ENCODE peak calls at places on chromosomes 6 and 20, in eight cellular contexts. D is tibial artery, C is GM23338, Z is Peyer's patch, R is stomach, F is cardiac muscle cell, T is body of pancreas, V is heart right ventricle. M is an unnamed sample. For H3K4me1, the result is how much of the 10 kb centered on the place peaks cover.

GRCh38 chr20:20603339-20603990 is 109.0 kb downstream of the RALGAPA2 start:
- DNase-seq in V (no peak), D (no peak), R (no peak), C (no peak), T (no peak), Z (no peak), F (peak), M (peak)

GRCh38 chr6:26025047-26025893 is 62.0 kb upstream of the HFE start:
- DNase-seq in D (peak), T (no peak), V (no peak), C (no peak), Z (no peak), F (peak), R (no peak), M (peak)

GRCh38 chr6:82553863-82554531 is 190.4 kb downstream of the TPBG start:
- DNase-seq in V (no peak), T (no peak), C (no peak), Z (no peak), R (no peak), D (no peak), F (no peak), M (peak)

GRCh38 chr20:48544402-48545333 is 283.1 kb downstream of the PREX1 start:
- DNase-seq in Z (no peak), F (no peak), C (no peak), R (no peak), D (no peak), T (no peak), V (no peak), M (peak)

GRCh38 chr20:24332956-24333355 is 136.5 kb upstream of the SYNDIG1 start:
- DNase-seq in D (no peak), Z (no peak), T (no peak), R (no peak), V (no peak), C (no peak), F (no peak), M (no peak)

GRCh38 chr20:3195607-3196230 is 8.8 kb downstream of the DDRGK1 start:
- DNase-seq in R (no peak), F (no peak), Z (no peak), V (no peak), D (no peak), T (no peak), C (no peak), M (no peak)

GRCh38 chr6:38495922-38496635 is 143.7 kb downstream of the BTBD9 start:
- DNase-seq in Z (no peak), F (no peak), V (no peak), T (no peak), R (no peak), C (no peak), D (no peak), M (no peak)

GRCh38 chr6:88920088-88920487 is 43.3 kb downstream of the RNGTT start:
- DNase-seq in Z (no peak), V (no peak), F (no peak), R (no peak), C (no peak), T (no peak), D (no peak), M (no peak)

GRCh38 chr20:11067359-11067758 is 393.6 kb upstream of the JAG1 start:
- DNase-seq in R (no peak), F (peak), Z (no peak), D (no peak), C (no peak), V (no peak), T (no peak), M (no peak)

GRCh38 chr6:167569041-167569805 is 244.3 kb downstream of the TTLL2 start:
- DNase-seq in R (no peak), D (no peak), Z (no peak), C (no peak), T (no peak), V (no peak), F (no peak), M (no peak)

GRCh38 chr6:161744211-161745067 is 470.6 kb upstream of the AGPAT4 start:
- DNase-seq in V (no peak), D (no peak), Z (no peak), R (no peak), C (no peak), F (no peak), T (no peak), M (no peak)

GRCh38 chr20:20864346-20865096 is 152.1 kb upstream of the RALGAPA2 start:
- DNase-seq in Z (no peak), T (no peak), F (peak), V (no peak), R (no peak), C (peak), D (no peak), M (peak)

GRCh38 chr6:32244946-32245398 is 21.1 kb upstream of the NOTCH4 start:
- DNase-seq in R (peak), C (peak), F (peak), Z (peak), D (peak), T (peak), V (peak), M (peak)

GRCh38 chr6:169247991-169248390 is 5.7 kb downstream of the THBS2 start:
- DNase-seq in R (no peak), V (no peak), F (no peak), D (no peak), T (no peak), Z (no peak), C (no peak), M (no peak)

GRCh38 chr6:20631525-20631924 is 97.3 kb downstream of the CDKAL1 start:
- DNase-seq in Z (no peak), C (no peak), R (no peak), T (no peak), V (no peak), D (no peak), F (no peak), M (peak)

GRCh38 chr6:49087372-49087771 is 375.7 kb downstream of the MMUT start:
- DNase-seq in T (no peak), V (no peak), F (no peak), C (no peak), R (no peak), D (no peak), Z (no peak), M (peak)

GRCh38 chr6:45933855-45934254 is 81.8 kb downstream of the CLIC5 start:
- DNase-seq in T (no peak), V (no peak), D (no peak), R (no peak), C (no peak), Z (no peak), F (no peak), M (no peak)

GRCh38 chr6:137185290-137185689 is 11.8 kb upstream of the IL22RA2 start:
- DNase-seq in D (no peak), R (no peak), Z (no peak), V (no peak), F (no peak), C (no peak), T (no peak), M (no peak)

GRCh38 chr6:154513601-154514320 is 3.3 kb upstream of the CNKSR3 start:
- DNase-seq in D (no peak), Z (no peak), V (no peak), C (no peak), R (no peak), T (no peak), F (no peak), M (no peak)

GRCh38 chr6:66993272-66993671 is 1286.2 kb upstream of the EYS start:
- DNase-seq in F (no peak), D (no peak), R (no peak), C (no peak), T (no peak), V (no peak), Z (no peak), M (no peak)

GRCh38 chr6:20153194-20153593 is 59.1 kb downstream of the MBOAT1 start:
- DNase-seq in F (no peak), T (no peak), V (no peak), C (peak), D (no peak), R (no peak), Z (no peak), M (no peak)

GRCh38 chr6:82741996-82742385 is 323.6 kb downstream of the UBE3D start:
- DNase-seq in R (no peak), V (no peak), D (no peak), T (no peak), F (no peak), Z (no peak), C (peak), M (peak)

GRCh38 chr6:127291495-127291894 is 24.8 kb downstream of the RNF146 start:
- DNase-seq in C (no peak), D (no peak), R (no peak), F (no peak), T (no peak), V (no peak), Z (no peak), M (no peak)

GRCh38 chr6:159043986-159044385 is 805 bp downstream of the TAGAP start:
- DNase-seq in V (no peak), Z (no peak), F (no peak), C (no peak), T (no peak), R (no peak), D (no peak), M (no peak)

GRCh38 chr6:38484656-38485055 is 155.1 kb downstream of the BTBD9 start:
- DNase-seq in T (no peak), D (no peak), C (no peak), F (no peak), V (no peak), Z (no peak), R (no peak), M (no peak)

GRCh38 chr20:38862226-38862625 is 56.7 kb downstream of the PPP1R16B start:
- DNase-seq in C (no peak), V (no peak), F (no peak), Z (no peak), D (no peak), T (no peak), R (no peak), M (no peak)

GRCh38 chr20:11193241-11193640 is 519.4 kb upstream of the JAG1 start:
- DNase-seq in F (no peak), C (no peak), Z (no peak), V (no peak), R (no peak), D (no peak), T (no peak), M (no peak)

GRCh38 chr20:19251958-19252669 is 39.7 kb downstream of the SLC24A3 start:
- DNase-seq in D (no peak), R (no peak), C (no peak), Z (no peak), T (no peak), V (no peak), F (no peak), M (no peak)
- H3K4me1 ChIP-seq in D (under half), R (under half), C (under half), Z (under half), T (under half), V (under half), F (under half), M (under half)

DNA sequence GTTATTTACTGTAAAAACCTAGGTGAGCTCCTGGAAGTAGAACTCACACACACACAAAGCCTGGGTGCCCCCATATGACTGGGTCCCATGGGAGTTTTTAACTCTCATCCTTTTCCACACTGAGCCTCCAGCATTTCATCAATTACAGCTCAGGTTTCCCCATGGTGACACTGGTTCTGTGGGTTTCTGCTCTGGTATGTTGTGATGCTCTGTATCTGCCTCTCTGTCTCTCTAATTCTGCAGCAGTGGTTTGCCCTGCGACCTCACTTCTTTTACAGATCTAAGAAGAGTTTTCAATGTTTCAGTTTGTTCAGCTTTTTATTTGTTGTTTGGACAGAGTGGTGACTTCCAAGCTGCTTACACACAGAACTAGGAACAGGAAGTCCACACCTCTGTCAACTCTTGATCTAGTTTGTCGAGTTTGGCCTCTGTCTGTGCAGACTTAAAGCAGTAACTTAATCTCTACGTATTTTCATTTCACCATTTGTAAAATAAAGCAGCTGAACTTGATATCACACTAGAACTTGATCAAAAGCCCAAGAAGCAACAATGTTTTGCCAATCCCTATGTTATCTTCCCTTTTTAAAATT is 554.3 kb downstream of the EPHA7 start:
- DNase-seq in F (no peak), R (no peak), Z (no peak), D (no peak), T (no peak), V (no peak), C (no peak), M (no peak)
- H3K4me1 ChIP-seq in F (under half), R (under half), Z (under half), D (under half), T (under half), V (under half), C (under half), M (under half)

DNA sequence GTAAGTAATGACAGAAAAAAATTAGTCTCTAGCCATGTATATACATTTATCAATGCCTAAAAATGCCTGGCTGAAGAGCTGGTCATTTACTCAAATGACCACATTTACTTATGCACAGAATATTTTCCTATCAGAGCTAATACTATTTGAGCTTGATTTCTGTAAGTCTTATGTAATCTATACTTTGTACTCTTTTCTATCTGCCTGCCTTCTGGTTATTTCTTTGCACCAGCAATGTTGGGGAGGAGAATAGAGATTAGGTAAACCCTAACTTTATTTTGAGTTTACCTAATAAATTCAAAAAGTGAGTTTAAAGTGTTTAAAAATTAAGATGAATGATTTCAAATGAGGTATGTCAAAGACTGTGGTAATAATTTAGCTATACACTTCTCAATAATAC is 3.7 kb downstream of the CALHM5 start:
- DNase-seq in V (no peak), C (no peak), Z (no peak), R (no peak), D (no peak), F (no peak), T (no peak), M (no peak)
- H3K4me1 ChIP-seq in V (under half), C (under half), Z (under half), R (under half), D (under half), F (under half), T (under half), M (under half)

GRCh38 chr6:1267790-1268762 is 43.8 kb upstream of the FOXQ1 start:
- DNase-seq in Z (no peak), D (no peak), F (no peak), C (peak), V (no peak), T (no peak), R (no peak), M (no peak)
- H3K4me1 ChIP-seq in Z (under half), D (under half), F (under half), C (under half), V (under half), T (under half), R (under half), M (under half)

DNA sequence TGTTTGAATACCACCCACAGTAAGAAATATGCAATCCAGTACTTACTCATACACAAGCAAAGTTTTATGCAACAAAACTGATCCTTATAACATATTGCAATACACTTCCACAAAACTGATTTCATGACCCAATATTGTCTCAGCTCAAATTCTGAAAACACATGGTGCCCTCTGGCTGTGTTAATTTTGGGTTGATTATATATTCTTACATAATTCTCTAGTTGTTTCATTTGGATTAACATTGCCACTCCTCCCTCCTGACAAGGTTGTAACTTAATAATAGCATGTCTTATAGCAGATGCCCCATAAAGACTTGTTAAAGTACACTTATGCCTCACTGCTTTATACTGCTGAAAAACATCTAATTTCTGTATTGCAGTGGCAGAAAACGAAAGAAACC is 73.0 kb upstream of the TULP1 start:
- DNase-seq in Z (no peak), V (no peak), C (no peak), R (no peak), F (no peak), T (no peak), D (no peak), M (no peak)
- H3K4me1 ChIP-seq in Z (under half), V (under half), C (under half), R (half or more), F (under half), T (under half), D (under half), M (under half)

DNA sequence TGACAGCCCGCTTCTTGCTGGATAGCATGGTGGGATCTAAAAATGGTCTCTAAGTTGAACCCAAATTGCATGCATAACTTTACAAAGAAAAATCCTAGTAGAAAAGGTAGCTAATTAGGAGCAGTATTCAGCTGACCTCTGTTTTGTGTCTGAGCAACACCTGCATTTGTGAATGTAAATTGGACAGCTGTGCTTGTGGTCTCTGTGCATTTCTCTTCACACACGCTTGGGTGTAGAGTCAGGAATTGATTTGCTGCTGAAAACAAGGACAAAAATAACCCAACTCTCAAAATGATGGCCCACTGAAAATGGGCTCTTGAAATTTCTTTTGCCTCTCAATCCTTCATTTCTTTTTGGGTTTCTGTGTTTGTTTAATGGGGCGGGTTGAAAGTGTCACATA is 46.3 kb downstream of the SOBP start:
- DNase-seq in T (no peak), D (no peak), Z (no peak), R (no peak), C (no peak), F (peak), V (no peak), M (no peak)
- H3K4me1 ChIP-seq in T (under half), D (under half), Z (under half), R (under half), C (half or more), F (half or more), V (half or more), M (under half)

GRCh38 chr20:32462900-32463641 is 104.9 kb downstream of the ASXL1 start:
- DNase-seq in D (no peak), T (peak), Z (no peak), C (no peak), V (no peak), F (no peak), R (peak), M (no peak)
- H3K4me1 ChIP-seq in D (under half), T (half or more), Z (under half), C (under half), V (under half), F (under half), R (half or more), M (under half)

DNA sequence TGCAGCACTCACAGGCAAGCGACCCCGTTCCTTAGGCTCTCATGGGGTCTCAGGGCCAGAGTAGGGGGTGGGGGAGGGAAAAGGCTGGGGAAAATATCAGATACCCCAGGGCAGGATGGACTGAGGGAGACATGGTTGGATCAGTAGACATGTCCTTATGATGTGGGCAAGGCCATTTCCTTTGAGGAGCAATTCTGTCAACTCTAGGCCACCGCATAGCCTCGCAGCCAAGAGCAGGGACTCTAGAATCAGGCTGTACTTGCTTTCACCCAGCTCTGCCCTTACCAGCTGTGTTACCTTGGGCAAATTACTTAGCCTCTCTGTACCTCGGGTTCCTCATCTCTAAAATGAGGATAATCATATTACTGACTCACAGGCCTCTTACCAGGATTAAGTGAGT is 2.2 kb upstream of the MAPK13 start:
- DNase-seq in F (no peak), Z (no peak), V (no peak), T (no peak), R (no peak), D (no peak), C (no peak), M (no peak)
- H3K4me1 ChIP-seq in F (under half), Z (under half), V (under half), T (under half), R (half or more), D (under half), C (under half), M (under half)

GRCh38 chr20:63612276-63612931 is 14.5 kb downstream of the GMEB2 start:
- DNase-seq in Z (no peak), T (no peak), R (no peak), V (no peak), F (no peak), C (no peak), D (no peak), M (no peak)

GRCh38 chr20:63611646-63612045 is 15.3 kb downstream of the GMEB2 start:
- DNase-seq in F (no peak), R (no peak), Z (no peak), D (no peak), C (no peak), T (no peak), V (no peak), M (no peak)

GRCh38 chr20:63606701-63607100 is 20.2 kb downstream of the GMEB2 start:
- DNase-seq in V (no peak), T (no peak), Z (no peak), R (no peak), D (no peak), F (no peak), C (no peak), M (no peak)

DNA sequence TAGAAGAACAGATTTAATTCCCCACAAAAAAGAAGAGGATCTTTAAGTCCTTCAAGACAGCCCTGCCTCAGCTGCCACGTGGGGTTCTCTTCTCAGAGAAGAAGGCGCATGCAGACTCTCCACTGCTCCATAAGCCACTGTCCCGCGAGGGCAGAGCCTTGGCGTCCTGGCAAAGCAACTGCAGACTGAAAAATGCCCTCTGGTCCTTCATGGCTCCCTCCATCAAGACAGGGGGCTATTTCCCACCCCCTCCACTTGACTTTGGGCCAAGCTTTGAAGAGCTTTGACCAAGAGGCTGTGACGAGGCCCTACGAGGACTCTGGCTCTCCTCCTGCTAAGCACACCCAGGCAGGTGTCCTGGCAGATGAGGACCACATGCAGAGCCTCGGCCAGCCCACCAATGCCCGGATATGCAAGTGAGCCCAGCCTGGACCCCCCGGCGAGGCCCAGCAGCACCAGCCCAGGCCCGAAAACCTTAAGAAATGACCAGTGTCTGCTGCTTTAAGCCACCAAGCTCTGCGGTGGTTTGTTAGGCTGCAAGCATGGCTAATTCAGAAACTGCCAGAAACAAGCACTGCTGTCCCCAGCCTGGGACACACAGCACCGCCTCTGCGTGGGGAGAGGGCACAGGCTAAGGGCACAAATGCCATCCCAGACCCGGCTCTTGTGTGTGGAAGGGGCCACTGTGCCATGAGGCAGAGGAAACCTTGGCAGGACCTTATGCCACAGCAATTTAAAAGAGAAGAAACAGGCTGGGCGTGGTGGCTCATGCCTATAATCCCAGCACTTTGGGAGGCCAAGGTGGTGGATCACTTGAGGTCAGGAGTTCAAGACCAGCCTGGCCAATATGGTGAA is 16.1 kb downstream of the GMEB2 start:
- DNase-seq in F (no peak), V (no peak), D (no peak), Z (no peak), T (no peak), C (no peak), R (no peak), M (no peak)
- H3K4me1 ChIP-seq in F (under half), V (under half), D (under half), Z (under half), T (under half), C (under half), R (under half), M (under half)